ENCODE peak calls at places on chromosomes 3 and 15, in nine cellular contexts. D, P, R, G, L, B, T, J and N are unnamed samples.

GRCh38 chr3:187978433-187979011 is 175.4 kb upstream of the LPP start:
- DNase-seq in D (no peak), P (no peak), R (peak), G (no peak), L (no peak), B (no peak), T (no peak), J (no peak), N (peak)

GRCh38 chr3:11634081-11634635 is 9.6 kb downstream of the VGLL4 start:
- DNase-seq in D (no peak), P (no peak), R (peak), G (no peak), L (no peak), B (no peak), T (no peak), J (no peak), N (no peak)

GRCh38 chr3:182382112-182382857 is 411.0 kb upstream of the ATP11B start:
- DNase-seq in D (no peak), P (no peak), R (no peak), G (no peak), L (no peak), B (no peak), T (no peak), J (no peak), N (no peak)

GRCh38 chr15:35168464-35168863 is 83.4 kb upstream of the NANOGP8 start:
- DNase-seq in D (peak), P (no peak), R (peak), G (peak), L (no peak), B (no peak), T (no peak), J (no peak), N (peak)

GRCh38 chr3:195249057-195249770 is 21.7 kb downstream of the XXYLT1 start:
- DNase-seq in D (no peak), P (no peak), R (no peak), G (no peak), L (no peak), B (peak), T (peak), J (no peak), N (no peak)

GRCh38 chr3:67460841-67461240 is 193.6 kb downstream of the SUCLG2 start:
- DNase-seq in D (no peak), P (no peak), R (peak), G (no peak), L (no peak), B (no peak), T (no peak), J (no peak), N (no peak)

GRCh38 chr15:70099966-70100494 is 2.3 kb upstream of the TLE3 start:
- DNase-seq in D (no peak), P (no peak), R (no peak), G (no peak), L (no peak), B (no peak), T (no peak), J (no peak), N (no peak)

GRCh38 chr3:87270908-87271727 is 5.3 kb downstream of the POU1F1 start:
- DNase-seq in D (no peak), P (no peak), R (no peak), G (no peak), L (no peak), B (no peak), T (no peak), J (no peak), N (no peak)

GRCh38 chr3:46367811-46368210 is 2.9 kb upstream of the CCR5 start:
- DNase-seq in D (no peak), P (no peak), R (no peak), G (no peak), L (no peak), B (no peak), T (no peak), J (no peak), N (no peak)

GRCh38 chr3:107987036-107987557 is 103.7 kb downstream of the CD47 start:
- DNase-seq in D (peak), P (no peak), R (peak), G (peak), L (no peak), B (peak), T (peak), J (peak), N (peak)

GRCh38 chr3:195168009-195168759 is 102.8 kb downstream of the XXYLT1 start:
- DNase-seq in D (no peak), P (no peak), R (no peak), G (no peak), L (no peak), B (no peak), T (no peak), J (no peak), N (no peak)

GRCh38 chr15:44261007-44261706 is 27.4 kb upstream of the GOLM2 start:
- DNase-seq in D (no peak), P (no peak), R (no peak), G (no peak), L (no peak), B (no peak), T (no peak), J (no peak), N (no peak)

GRCh38 chr3:39447637-39448483 is 19.6 kb upstream of the MOBP start:
- DNase-seq in D (peak), P (peak), R (peak), G (peak), L (peak), B (no peak), T (peak), J (peak), N (peak)

GRCh38 chr3:179256813-179257212 is 5.9 kb upstream of the KCNMB3 start:
- DNase-seq in D (no peak), P (no peak), R (no peak), G (no peak), L (no peak), B (no peak), T (no peak), J (no peak), N (no peak)

GRCh38 chr15:93152264-93152884 is 63.4 kb upstream of the RGMA start:
- DNase-seq in D (no peak), P (no peak), R (no peak), G (no peak), L (no peak), B (no peak), T (no peak), J (no peak), N (no peak)

GRCh38 chr3:194711913-194712312 is 26.2 kb downstream of the FAM43A start:
- DNase-seq in D (peak), P (no peak), R (peak), G (peak), L (no peak), B (no peak), T (no peak), J (no peak), N (peak)

GRCh38 chr3:100257601-100258000 is 3.2 kb upstream of the TBC1D23 start:
- DNase-seq in D (no peak), P (no peak), R (peak), G (peak), L (no peak), B (no peak), T (no peak), J (no peak), N (peak)

GRCh38 chr3:44109997-44110396 is 131.7 kb upstream of the TOPAZ1 start:
- DNase-seq in D (no peak), P (no peak), R (no peak), G (no peak), L (no peak), B (no peak), T (no peak), J (no peak), N (no peak)

GRCh38 chr15:58410353-58410752 is 21.4 kb upstream of the LIPC start:
- DNase-seq in D (no peak), P (no peak), R (peak), G (peak), L (no peak), B (no peak), T (no peak), J (no peak), N (peak)

GRCh38 chr3:42581400-42581708 is 413 bp downstream of the SEC22C start:
- DNase-seq in D (no peak), P (no peak), R (peak), G (peak), L (no peak), B (no peak), T (no peak), J (no peak), N (no peak)

GRCh38 chr3:46846624-46847542 is 16.4 kb downstream of the MYL3 start:
- DNase-seq in D (no peak), P (no peak), R (no peak), G (no peak), L (no peak), B (peak), T (no peak), J (no peak), N (no peak)

GRCh38 chr3:5016218-5017161 is 37.3 kb downstream of the BHLHE40 start:
- DNase-seq in D (no peak), P (peak), R (peak), G (peak), L (no peak), B (no peak), T (peak), J (no peak), N (peak)

GRCh38 chr15:101122266-101122665 is 129.6 kb downstream of the CHSY1 start:
- DNase-seq in D (no peak), P (no peak), R (no peak), G (no peak), L (no peak), B (no peak), T (no peak), J (no peak), N (no peak)

GRCh38 chr3:122952509-122952908 is 75.1 kb downstream of the SEMA5B start:
- DNase-seq in D (no peak), P (peak), R (peak), G (peak), L (no peak), B (no peak), T (no peak), J (no peak), N (peak)

GRCh38 chr3:28916713-28917499 is 364.0 kb upstream of the RBMS3 start:
- DNase-seq in D (no peak), P (no peak), R (peak), G (peak), L (peak), B (peak), T (no peak), J (peak), N (peak)

GRCh38 chr15:44535509-44536297 is 1.2 kb upstream of the EIF3J start:
- DNase-seq in D (no peak), P (no peak), R (no peak), G (no peak), L (peak), B (no peak), T (peak), J (peak), N (peak)

GRCh38 chr15:72850833-72851232 is 67.3 kb upstream of the ADPGK start:
- DNase-seq in D (no peak), P (no peak), R (no peak), G (no peak), L (no peak), B (no peak), T (no peak), J (no peak), N (no peak)

GRCh38 chr3:144128117-144128892 is 156.7 kb downstream of the DIPK2A start:
- DNase-seq in D (no peak), P (no peak), R (no peak), G (no peak), L (peak), B (no peak), T (no peak), J (no peak), N (peak)

DNA sequence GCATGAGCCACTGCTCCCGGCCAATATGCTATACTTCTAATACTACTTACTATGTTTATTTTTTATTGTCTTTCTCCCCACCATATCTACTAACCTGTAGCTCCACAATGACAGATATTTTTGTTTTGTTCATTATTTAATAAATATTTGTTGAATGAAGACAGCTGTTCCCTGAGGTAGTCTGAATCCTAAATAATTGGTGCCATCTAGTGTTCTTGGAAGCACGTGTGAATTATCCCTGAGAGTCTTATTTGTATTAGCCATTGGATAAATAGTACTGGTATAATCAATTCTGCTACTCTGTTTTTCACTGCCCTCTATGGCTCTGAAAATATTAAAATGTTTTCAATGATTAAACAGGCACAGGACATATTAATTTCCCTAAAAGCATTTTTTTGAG is 5.6 kb upstream of the APPL1 start:
- DNase-seq in D (no peak), P (no peak), R (peak), G (peak), L (no peak), B (no peak), T (no peak), J (no peak), N (peak)
- TF ChIP-seq CTCF in D (peak), P (peak), R (peak), G (peak), L (no peak), B (no peak), T (no peak), J (no peak), N (peak)

GRCh38 chr3:48639944-48640606 is 4.8 kb upstream of the SLC26A6 start:
- DNase-seq in D (no peak), P (no peak), R (no peak), G (no peak), L (no peak), B (no peak), T (no peak), J (no peak), N (no peak)

GRCh38 chr3:48635222-48636021 is at the start of gene SLC26A6:
- DNase-seq in D (peak), P (peak), R (peak), G (peak), L (peak), B (peak), T (peak), J (peak), N (peak)

GRCh38 chr3:48634661-48635221 is 520 bp downstream of the SLC26A6 start:
- DNase-seq in D (no peak), P (peak), R (peak), G (peak), L (peak), B (peak), T (peak), J (peak), N (peak)

GRCh38 chr3:48636149-48636548 is 888 bp upstream of the SLC26A6 start:
- DNase-seq in D (no peak), P (no peak), R (no peak), G (no peak), L (no peak), B (no peak), T (no peak), J (no peak), N (no peak)

GRCh38 chr3:48637305-48637704 is 2.0 kb upstream of the SLC26A6 start:
- DNase-seq in D (no peak), P (no peak), R (no peak), G (no peak), L (no peak), B (no peak), T (no peak), J (no peak), N (no peak)
- H3K4me3 ChIP-seq in D (no peak), P (no peak), R (no peak), G (no peak), L (no peak), B (no peak), T (no peak), J (no peak), N (no peak)

DNA sequence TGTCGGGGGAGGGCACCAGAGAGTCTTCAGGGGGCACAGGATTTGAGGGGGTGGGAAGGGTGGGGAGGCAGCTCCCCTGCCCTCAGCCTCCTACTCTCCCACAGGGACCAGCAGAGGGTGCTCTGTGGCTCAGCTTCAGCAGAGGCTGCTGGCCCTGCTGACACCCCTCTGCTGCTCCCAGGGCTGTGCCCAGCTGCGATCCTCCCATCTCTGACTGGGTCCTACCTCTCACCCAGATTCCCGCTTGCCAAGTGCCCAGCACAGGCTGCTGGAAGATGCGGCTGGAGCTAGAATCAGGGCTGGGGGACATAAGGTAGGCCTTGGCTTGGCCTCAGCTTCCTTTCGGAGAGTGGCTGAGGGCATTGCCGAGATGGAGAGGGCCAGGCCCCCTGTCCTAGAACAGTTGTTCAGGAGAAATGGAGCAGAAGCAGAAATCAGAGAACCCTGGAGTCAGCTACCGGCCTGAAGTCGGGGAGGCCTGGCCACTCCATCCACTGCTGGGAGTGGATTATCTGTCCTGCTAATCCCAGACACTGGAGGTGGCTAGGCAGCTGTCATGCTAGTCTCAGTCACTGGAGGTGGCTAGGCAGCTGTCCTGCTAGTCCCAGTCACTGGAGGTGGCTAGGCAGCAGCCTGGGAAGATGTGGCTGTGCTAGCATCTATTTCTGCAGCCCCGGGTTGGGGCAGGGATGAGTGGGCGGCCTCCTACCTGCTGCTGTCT is 3.9 kb downstream of the GRM2 start:
- DNase-seq in D (no peak), P (no peak), R (no peak), G (no peak), L (no peak), B (peak), T (peak), J (no peak), N (peak)
- TF ChIP-seq CTCF in D (no peak), P (no peak), R (no peak), G (no peak), L (peak), B (no peak), T (no peak), J (no peak), N (peak)

GRCh38 chr15:77002954-77003912 is 8.3 kb downstream of the PSTPIP1 start:
- DNase-seq in D (no peak), P (no peak), R (no peak), G (no peak), L (peak), B (peak), T (no peak), J (no peak), N (no peak)
- H3K4me3 ChIP-seq in D (no peak), P (no peak), R (no peak), G (no peak), L (no peak), B (no peak), T (no peak), J (no peak), N (no peak)

DNA sequence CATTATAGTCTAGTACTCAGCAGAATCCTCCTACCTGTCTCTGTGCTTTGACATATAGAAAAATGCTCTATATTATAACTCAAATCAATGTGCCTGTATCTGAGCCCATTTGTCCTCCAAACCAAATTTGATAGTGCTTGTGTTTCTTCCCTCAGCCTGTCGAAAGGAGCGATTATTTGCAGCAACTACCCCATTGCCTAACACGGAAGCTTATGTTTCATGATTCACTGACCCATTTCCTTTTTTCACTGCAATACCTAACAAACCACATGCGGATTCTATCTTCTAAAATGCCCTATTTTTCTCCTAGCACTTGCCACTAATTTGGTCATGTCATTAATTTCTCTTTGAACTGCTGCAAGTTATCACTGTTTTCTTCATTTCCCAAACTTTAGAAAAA is 1220.6 kb upstream of the CADM2 start:
- DNase-seq in D (no peak), P (no peak), R (no peak), G (no peak), L (no peak), B (no peak), T (no peak), J (no peak), N (no peak)
- TF ChIP-seq CTCF in D (no peak), P (no peak), R (no peak), G (no peak), L (no peak), B (no peak), T (no peak), J (no peak), N (no peak)

DNA sequence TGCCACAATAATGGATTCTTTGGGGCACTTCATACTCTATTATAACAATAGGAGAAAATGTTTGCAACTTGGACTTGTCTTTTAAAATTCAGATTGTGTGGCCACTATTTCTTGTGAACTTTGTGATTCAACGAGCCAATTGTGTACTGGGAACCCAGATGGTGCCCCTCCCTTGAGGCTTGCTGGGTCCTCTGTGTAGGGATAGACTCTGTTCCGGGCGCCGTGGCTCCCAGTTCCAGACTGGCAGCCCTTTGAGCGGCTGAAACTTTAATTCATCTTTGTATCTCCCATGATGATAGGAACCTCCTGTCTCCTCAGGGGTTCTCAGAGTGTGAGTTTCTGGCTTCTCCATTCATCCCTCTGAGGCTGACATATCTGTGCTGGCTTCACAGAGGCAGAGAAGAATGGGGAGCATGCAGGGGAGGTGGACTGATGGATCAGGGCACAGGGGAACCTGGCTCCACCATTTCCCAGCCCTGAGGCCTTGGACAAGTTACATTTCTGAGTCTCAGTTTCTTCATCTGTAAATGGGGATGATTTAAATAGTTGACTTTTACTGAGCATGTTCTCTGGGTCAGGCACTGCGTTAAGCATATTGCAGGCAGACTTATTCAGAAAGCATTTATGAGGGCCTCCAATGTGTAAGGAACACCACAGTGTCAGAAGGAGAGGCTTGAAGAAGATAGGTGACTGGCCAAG is 15.2 kb upstream of the ANKDD1A start:
- DNase-seq in D (no peak), P (no peak), R (no peak), G (no peak), L (no peak), B (no peak), T (no peak), J (no peak), N (no peak)
- H3K4me3 ChIP-seq in D (no peak), P (no peak), R (no peak), G (no peak), L (peak), B (no peak), T (no peak), J (no peak), N (no peak)

DNA sequence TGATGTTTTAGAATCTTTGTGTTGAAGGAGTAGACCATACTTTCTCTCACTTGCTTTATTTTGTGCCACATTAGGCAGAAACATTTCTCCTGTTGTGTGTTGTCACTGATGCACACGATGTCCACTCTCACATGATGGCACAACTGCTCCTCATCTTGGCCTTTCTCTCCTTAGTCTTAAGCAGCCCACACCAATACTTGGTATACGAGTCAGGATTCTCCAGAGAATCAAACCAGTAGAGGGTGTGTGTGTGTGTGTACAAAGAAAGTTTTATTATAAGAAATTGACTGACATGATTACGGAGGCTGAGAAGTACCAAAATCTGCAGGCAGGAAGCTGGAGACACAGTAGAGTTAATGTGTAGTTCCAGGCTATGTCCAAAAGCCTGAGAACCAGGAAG is 187.1 kb downstream of the ALCAM start:
- DNase-seq in D (peak), P (no peak), R (peak), G (peak), L (no peak), B (no peak), T (no peak), J (no peak), N (no peak)
- TF ChIP-seq CTCF in D (peak), P (no peak), R (no peak), G (no peak), L (no peak), B (no peak), T (no peak), J (no peak), N (no peak)